ENCODE peak calls at places on chromosome 21, in ten cellular contexts. P, I, J, B, Q, W, O, Y, L and M are unnamed samples.

GRCh38 chr21:41806773-41807172 is 39.9 kb upstream of the RIPK4 start:
- DNase-seq in P (no peak), I (no peak), J (no peak), B (no peak), Q (no peak), W (no peak), O (no peak), Y (no peak), L (no peak), M (no peak)

GRCh38 chr21:27104749-27105439 is 138.0 kb upstream of the ADAMTS5 start:
- DNase-seq in P (no peak), I (no peak), J (no peak), B (peak), Q (no peak), W (no peak), O (peak), Y (no peak), L (peak), M (peak)

GRCh38 chr21:37766104-37766503 is 150.2 kb downstream of the KCNJ6 start:
- DNase-seq in P (no peak), I (no peak), J (no peak), B (no peak), Q (no peak), W (no peak), O (no peak), Y (no peak), L (no peak), M (no peak)

GRCh38 chr21:42564561-42564971 is 50.9 kb downstream of the SLC37A1 start:
- DNase-seq in P (peak), I (peak), J (no peak), B (no peak), Q (peak), W (no peak), O (no peak), Y (peak), L (no peak), M (no peak)

GRCh38 chr21:17793675-17794123 is 25.5 kb downstream of the C21orf91 start:
- DNase-seq in P (no peak), I (no peak), J (no peak), B (peak), Q (no peak), W (no peak), O (peak), Y (no peak), L (no peak), M (peak)

GRCh38 chr21:37057614-37058013 is 15.3 kb downstream of the PIGP start:
- DNase-seq in P (no peak), I (no peak), J (no peak), B (no peak), Q (no peak), W (no peak), O (no peak), Y (no peak), L (no peak), M (no peak)

GRCh38 chr21:38082936-38083335 is 166.7 kb upstream of the KCNJ6 start:
- DNase-seq in P (no peak), I (no peak), J (no peak), B (no peak), Q (no peak), W (no peak), O (no peak), Y (no peak), L (peak), M (no peak)

GRCh38 chr21:26165331-26165730 is 5.2 kb downstream of the APP start:
- DNase-seq in P (no peak), I (no peak), J (no peak), B (no peak), Q (no peak), W (no peak), O (no peak), Y (no peak), L (peak), M (no peak)

GRCh38 chr21:29601072-29601471 is 302.4 kb downstream of the BACH1 start:
- DNase-seq in P (no peak), I (no peak), J (no peak), B (no peak), Q (no peak), W (no peak), O (no peak), Y (no peak), L (no peak), M (no peak)

GRCh38 chr21:33042812-33043211 is 17.1 kb downstream of the OLIG2 start:
- DNase-seq in P (no peak), I (no peak), J (no peak), B (peak), Q (no peak), W (no peak), O (peak), Y (no peak), L (peak), M (peak)

GRCh38 chr21:34279883-34280282 is 83.9 kb upstream of the KCNE2 start:
- DNase-seq in P (no peak), I (no peak), J (no peak), B (no peak), Q (no peak), W (no peak), O (no peak), Y (no peak), L (peak), M (no peak)

GRCh38 chr21:35026153-35026499 is 23.0 kb downstream of the RUNX1 start:
- DNase-seq in P (no peak), I (no peak), J (no peak), B (no peak), Q (no peak), W (no peak), O (no peak), Y (no peak), L (no peak), M (no peak)

GRCh38 chr21:29309703-29310102 is 11.0 kb downstream of the BACH1 start:
- DNase-seq in P (no peak), I (no peak), J (no peak), B (no peak), Q (no peak), W (no peak), O (no peak), Y (no peak), L (no peak), M (no peak)

GRCh38 chr21:14569868-14570267 is 23.8 kb upstream of the SAMSN1 start:
- DNase-seq in P (no peak), I (no peak), J (no peak), B (no peak), Q (no peak), W (no peak), O (no peak), Y (no peak), L (no peak), M (no peak)

GRCh38 chr21:14569026-14569425 is 22.9 kb upstream of the SAMSN1 start:
- DNase-seq in P (no peak), I (no peak), J (no peak), B (no peak), Q (no peak), W (no peak), O (no peak), Y (no peak), L (no peak), M (no peak)

GRCh38 chr21:14567557-14568279 is 21.6 kb upstream of the SAMSN1 start:
- DNase-seq in P (no peak), I (no peak), J (no peak), B (no peak), Q (no peak), W (no peak), O (no peak), Y (no peak), L (peak), M (no peak)

GRCh38 chr21:14562959-14563358 is 16.8 kb upstream of the SAMSN1 start:
- DNase-seq in P (no peak), I (no peak), J (no peak), B (no peak), Q (no peak), W (no peak), O (no peak), Y (no peak), L (no peak), M (no peak)

GRCh38 chr21:14566889-14567288 is 20.8 kb upstream of the SAMSN1 start:
- DNase-seq in P (no peak), I (no peak), J (no peak), B (no peak), Q (no peak), W (no peak), O (no peak), Y (no peak), L (no peak), M (no peak)
- TF ChIP-seq CTCF in P (no peak), I (no peak), J (no peak), B (no peak), Q (no peak), W (no peak), O (no peak), Y (no peak), L (no peak), M (no peak)

DNA sequence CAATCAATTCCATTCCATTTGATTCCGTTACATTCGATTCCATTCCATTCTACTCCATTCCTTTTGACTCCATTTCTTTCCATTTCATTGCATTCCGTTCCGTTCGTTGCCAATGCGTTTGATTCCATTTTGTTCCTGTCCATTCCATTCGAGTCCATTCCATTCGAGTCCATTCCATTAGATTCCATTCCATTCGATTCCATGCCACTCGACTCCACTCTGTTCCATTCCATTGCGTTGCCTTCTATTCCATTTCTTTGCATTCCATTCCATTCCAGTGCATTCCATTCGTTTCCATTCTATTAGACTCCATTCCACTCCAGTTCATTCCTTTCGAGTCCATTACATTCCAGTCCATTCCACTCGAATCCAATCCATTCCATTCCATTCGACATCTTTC is 2587.5 kb upstream of the TPTE start:
- DNase-seq in P (no peak), I (no peak), J (no peak), B (no peak), Q (no peak), W (no peak), O (no peak), Y (no peak), L (no peak), M (no peak)
- TF ChIP-seq CTCF in P (no peak), I (no peak), J (no peak), B (no peak), Q (no peak), W (no peak), O (no peak), Y (no peak), L (no peak), M (no peak)

GRCh38 chr21:43727571-43728466 is 8.9 kb downstream of the PDXK start:
- DNase-seq in P (peak), I (peak), J (peak), B (no peak), Q (peak), W (no peak), O (no peak), Y (peak), L (peak), M (no peak)
- TF ChIP-seq CTCF in P (no peak), I (no peak), J (no peak), B (no peak), Q (no peak), W (peak), O (peak), Y (no peak), L (peak), M (peak)

DNA sequence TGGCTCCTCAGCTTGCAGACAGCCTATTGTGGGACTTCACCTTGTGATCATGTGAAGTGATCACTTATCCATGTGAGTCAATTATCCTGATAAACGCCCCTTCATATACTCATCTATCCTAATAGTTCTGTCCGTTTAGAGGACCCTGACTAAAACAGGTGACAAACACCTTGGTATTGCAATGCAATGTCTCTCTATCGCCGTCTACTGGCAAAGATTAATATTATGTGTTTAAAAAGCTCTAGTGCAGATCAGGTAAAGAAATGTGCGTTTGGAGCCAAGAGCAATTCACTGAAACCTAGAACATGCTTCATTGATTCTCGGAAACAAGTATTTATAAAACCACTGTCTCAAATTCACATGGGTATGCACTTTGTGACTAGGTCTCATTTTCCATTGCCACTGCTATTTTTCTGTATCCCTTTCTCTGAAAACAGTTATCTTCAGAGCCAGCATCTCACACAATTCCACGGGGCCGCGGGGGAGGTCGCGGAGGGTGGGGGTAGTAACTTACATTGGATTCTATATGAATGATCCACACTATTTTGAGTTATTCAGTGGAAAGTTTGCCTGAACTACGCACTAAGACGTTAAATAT is 554.6 kb upstream of the NCAM2 start:
- DNase-seq in P (no peak), I (no peak), J (no peak), B (no peak), Q (no peak), W (no peak), O (no peak), Y (no peak), L (no peak), M (no peak)
- TF ChIP-seq CTCF in P (no peak), I (peak), J (no peak), B (no peak), Q (peak), W (peak), O (peak), Y (peak), L (no peak), M (peak)